ENCODE peak calls at places on chromosomes 1 and 21, in five cellular contexts. O is Right ventricle myocardium superior, B is AG08395, R is hypothalamus, E is sciatic nerve. J is an unnamed sample.

GRCh38 chr1:157363660-157364140 is 188.6 kb downstream of the FCRL5 start:
- DNase-seq in R (no peak), E (no peak), O (no peak), B (peak), J (peak)

GRCh38 chr1:91761303-91761721 is 124.6 kb downstream of the TGFBR3 start:
- DNase-seq in B (no peak), E (no peak), R (no peak), O (no peak), J (no peak)

GRCh38 chr1:70909262-70909817 is 138.3 kb downstream of the PTGER3 start:
- DNase-seq in E (no peak), B (no peak), O (no peak), R (no peak), J (no peak)

GRCh38 chr1:36472656-36473055 is 8.5 kb upstream of the MRPS15 start:
- DNase-seq in B (no peak), E (no peak), R (no peak), O (no peak), J (no peak)

GRCh38 chr1:8873506-8874229 is 4.8 kb downstream of the ENO1 start:
- DNase-seq in O (peak), E (peak), R (peak), B (peak), J (peak)

GRCh38 chr1:230114245-230114651 is 47.2 kb downstream of the GALNT2 start:
- DNase-seq in B (no peak), O (no peak), E (no peak), R (no peak), J (peak)

GRCh38 chr1:173420330-173420806 is 56.8 kb upstream of the PRDX6 start:
- DNase-seq in R (no peak), B (peak), E (peak), O (peak), J (peak)

GRCh38 chr21:44708213-44708865 is 3.0 kb downstream of the TSPEAR start:
- DNase-seq in O (no peak), E (peak), B (no peak), R (no peak), J (no peak)

GRCh38 chr1:56317722-56318121 is 261.6 kb downstream of the PLPP3 start:
- DNase-seq in R (no peak), E (no peak), B (no peak), O (no peak), J (no peak)

GRCh38 chr1:161172776-161173376 is 4.4 kb downstream of the B4GALT3 start:
- DNase-seq in O (no peak), E (no peak), R (no peak), B (peak), J (peak)

GRCh38 chr21:44711327-44712202 is at the start of gene TSPEAR:
- DNase-seq in O (no peak), B (no peak), R (no peak), E (peak), J (no peak)

GRCh38 chr1:84691139-84691783 is 1.0 kb upstream of the SSX2IP start:
- DNase-seq in O (no peak), R (no peak), B (no peak), E (no peak), J (no peak)

GRCh38 chr1:56333461-56333860 is 245.9 kb downstream of the PLPP3 start:
- DNase-seq in B (no peak), R (no peak), E (no peak), O (no peak), J (no peak)

GRCh38 chr1:79044974-79045650 is 38.6 kb upstream of the ADGRL4 start:
- DNase-seq in R (no peak), O (no peak), E (no peak), B (no peak), J (no peak)

GRCh38 chr21:14754259-14754604 is 208.1 kb upstream of the SAMSN1 start:
- DNase-seq in B (no peak), E (no peak), O (no peak), R (no peak), J (no peak)

GRCh38 chr1:207259391-207259790 is 62.1 kb upstream of the CD55 start:
- DNase-seq in R (no peak), E (no peak), O (no peak), B (no peak), J (peak)

GRCh38 chr1:183419399-183419798 is 1.2 kb upstream of the NMNAT2 start:
- DNase-seq in O (no peak), E (no peak), B (no peak), R (no peak), J (no peak)

GRCh38 chr1:70075751-70076150 is 129.6 kb downstream of the LRRC40 start:
- DNase-seq in O (peak), R (no peak), B (no peak), E (no peak), J (no peak)

GRCh38 chr1:223771814-223772770 is 59.8 kb downstream of the CAPN2 start:
- DNase-seq in O (peak), B (peak), E (no peak), R (no peak), J (peak)

GRCh38 chr1:230332429-230333088 is 93.6 kb downstream of the PGBD5 start:
- DNase-seq in B (no peak), E (no peak), O (no peak), R (no peak), J (peak)

GRCh38 chr1:163561570-163562295 is 240.0 kb downstream of the NUF2 start:
- DNase-seq in B (peak), E (no peak), R (no peak), O (no peak), J (peak)

GRCh38 chr1:78388275-78388674 is 102.5 kb upstream of the PTGFR start:
- DNase-seq in B (no peak), O (no peak), R (no peak), E (no peak), J (no peak)

GRCh38 chr1:21724098-21724497 is 54.9 kb upstream of the RAP1GAP start:
- DNase-seq in B (no peak), O (no peak), R (no peak), E (no peak), J (no peak)

GRCh38 chr1:108858541-108858940 is 1.6 kb upstream of the AKNAD1 start:
- DNase-seq in O (no peak), B (no peak), E (no peak), R (no peak), J (no peak)

GRCh38 chr1:29963946-29964345 is 727.6 kb downstream of the PTPRU start:
- DNase-seq in O (no peak), R (no peak), B (no peak), E (no peak), J (no peak)

GRCh38 chr1:169326644-169327316 is 40.8 kb downstream of the NME7 start:
- DNase-seq in E (no peak), R (no peak), O (no peak), B (peak), J (peak)

GRCh38 chr1:170967042-170967910 is 31.9 kb downstream of the MROH9 start:
- DNase-seq in O (no peak), B (peak), E (no peak), R (no peak), J (peak)

GRCh38 chr1:3746784-3747521 is 5.3 kb upstream of the CCDC27 start:
- DNase-seq in E (peak), O (peak), B (peak), R (peak), J (peak)

GRCh38 chr1:47761201-47761930 is 235.8 kb downstream of the TRABD2B start:
- DNase-seq in O (no peak), R (no peak), B (no peak), E (peak), J (no peak)

GRCh38 chr1:41492341-41492848 is 7.9 kb upstream of the EDN2 start:
- DNase-seq in R (no peak), O (peak), E (no peak), B (no peak), J (peak)

GRCh38 chr21:41141031-41141457 is 26.9 kb upstream of the BACE2 start:
- DNase-seq in B (peak), R (no peak), O (no peak), E (no peak), J (peak)

GRCh38 chr1:94039514-94039870 is 81.5 kb downstream of the ABCA4 start:
- DNase-seq in E (peak), R (no peak), B (peak), O (peak), J (peak)

GRCh38 chr1:37851782-37852210 is 7.6 kb downstream of the MTF1 start:
- DNase-seq in R (no peak), O (no peak), E (no peak), B (peak), J (no peak)

GRCh38 chr21:35052786-35053185 is 3.7 kb upstream of the RUNX1 start:
- DNase-seq in E (no peak), O (no peak), R (no peak), B (no peak), J (no peak)

J was measured in fibroblast of lung.